ENCODE peak calls at places on chromosomes 16 and 17, in eight cellular contexts. One of them, this sample, is unnamed.

GRCh38 chr16:82987767-82988166 is 361.0 kb downstream of the CDH13 start:
- DNase-seq in H9: no peak
- DNase-seq in NCI-H1930: no peak
- DNase-seq in ELF-1: no peak
- DNase-seq in naive thymus-derived CD8-positive, alpha-beta T cell: no peak
- DNase-seq in sciatic nerve: no peak
- DNase-seq in HS-27A: no peak
- DNase-seq in amygdala: no peak
- DNase-seq in this sample: no peak

GRCh38 chr17:72244942-72245341 is 124.1 kb downstream of the SOX9 start:
- DNase-seq in ELF-1: no peak
- DNase-seq in HS-27A: no peak
- DNase-seq in NCI-H1930: no peak
- DNase-seq in amygdala: no peak
- DNase-seq in H9: no peak
- DNase-seq in naive thymus-derived CD8-positive, alpha-beta T cell: no peak
- DNase-seq in sciatic nerve: no peak
- DNase-seq in this sample: no peak

GRCh38 chr16:86895609-86896008 is 317.3 kb downstream of the FOXL1 start:
- DNase-seq in HS-27A: no peak
- DNase-seq in amygdala: no peak
- DNase-seq in H9: no peak
- DNase-seq in sciatic nerve: no peak
- DNase-seq in NCI-H1930: no peak
- DNase-seq in naive thymus-derived CD8-positive, alpha-beta T cell: no peak
- DNase-seq in ELF-1: no peak
- DNase-seq in this sample: no peak

GRCh38 chr17:9071921-9072503 is 50.7 kb downstream of the NTN1 start:
- DNase-seq in amygdala: no peak
- DNase-seq in naive thymus-derived CD8-positive, alpha-beta T cell: no peak
- DNase-seq in sciatic nerve: no peak
- DNase-seq in HS-27A: no peak
- DNase-seq in H9: peak; percentile 23
- DNase-seq in ELF-1: no peak
- DNase-seq in NCI-H1930: no peak
- DNase-seq in this sample: no peak

GRCh38 chr17:80918731-80919130 is 72.9 kb upstream of the CHMP6 start:
- DNase-seq in ELF-1: no peak
- DNase-seq in amygdala: no peak
- DNase-seq in NCI-H1930: no peak
- DNase-seq in sciatic nerve: peak; percentile 23
- DNase-seq in H9: no peak
- DNase-seq in HS-27A: no peak
- DNase-seq in naive thymus-derived CD8-positive, alpha-beta T cell: no peak
- DNase-seq in this sample: no peak

GRCh38 chr16:79758615-79759346 is 158.2 kb upstream of the MAF start:
- DNase-seq in NCI-H1930: no peak
- DNase-seq in naive thymus-derived CD8-positive, alpha-beta T cell: no peak
- DNase-seq in amygdala: no peak
- DNase-seq in sciatic nerve: no peak
- DNase-seq in HS-27A: no peak
- DNase-seq in H9: no peak
- DNase-seq in ELF-1: no peak
- DNase-seq in this sample: no peak

GRCh38 chr17:11880714-11881113 is 116.6 kb downstream of the ZNF18 start:
- DNase-seq in amygdala: no peak
- DNase-seq in NCI-H1930: no peak
- DNase-seq in HS-27A: no peak
- DNase-seq in sciatic nerve: no peak
- DNase-seq in naive thymus-derived CD8-positive, alpha-beta T cell: no peak
- DNase-seq in ELF-1: peak; percentile 18
- DNase-seq in H9: no peak
- DNase-seq in this sample: peak; percentile 60

GRCh38 chr16:47158991-47159390 is 15.2 kb upstream of the NETO2 start:
- DNase-seq in amygdala: no peak
- DNase-seq in HS-27A: no peak
- DNase-seq in naive thymus-derived CD8-positive, alpha-beta T cell: no peak
- DNase-seq in H9: no peak
- DNase-seq in ELF-1: no peak
- DNase-seq in NCI-H1930: no peak
- DNase-seq in sciatic nerve: no peak
- DNase-seq in this sample: no peak

GRCh38 chr16:67443299-67443698 is 12.4 kb downstream of the HSD11B2 start:
- DNase-seq in H9: no peak
- DNase-seq in naive thymus-derived CD8-positive, alpha-beta T cell: no peak
- DNase-seq in HS-27A: no peak
- DNase-seq in amygdala: no peak
- DNase-seq in sciatic nerve: peak; percentile 74
- DNase-seq in ELF-1: no peak
- DNase-seq in NCI-H1930: no peak
- DNase-seq in this sample: no peak

GRCh38 chr17:44170499-44171201 is at the start of gene ASB16:
- DNase-seq in sciatic nerve: no peak
- DNase-seq in naive thymus-derived CD8-positive, alpha-beta T cell: no peak
- DNase-seq in ELF-1: peak; percentile 50
- DNase-seq in NCI-H1930: no peak
- DNase-seq in amygdala: peak; percentile 3
- DNase-seq in H9: peak; percentile 72
- DNase-seq in HS-27A: no peak
- DNase-seq in this sample: no peak

GRCh38 chr17:38320482-38320881 is 23.3 kb downstream of the GPR179 start:
- DNase-seq in HS-27A: no peak
- DNase-seq in amygdala: no peak
- DNase-seq in NCI-H1930: no peak
- DNase-seq in sciatic nerve: no peak
- DNase-seq in naive thymus-derived CD8-positive, alpha-beta T cell: no peak
- DNase-seq in H9: no peak
- DNase-seq in ELF-1: peak; percentile 67
- DNase-seq in this sample: peak; percentile 93

GRCh38 chr17:2400474-2400866 is 390 bp downstream of the MNT start:
- DNase-seq in HS-27A: no peak
- DNase-seq in H9: peak; percentile 82
- DNase-seq in NCI-H1930: peak; percentile 21
- DNase-seq in ELF-1: peak; percentile 83
- DNase-seq in amygdala: peak; percentile 51
- DNase-seq in naive thymus-derived CD8-positive, alpha-beta T cell: peak; percentile 61
- DNase-seq in sciatic nerve: peak; percentile 84
- DNase-seq in this sample: peak; percentile 40

GRCh38 chr17:18324140-18325049 is 9.3 kb downstream of the SMCR8 start:
- DNase-seq in HS-27A: no peak
- DNase-seq in NCI-H1930: no peak
- DNase-seq in amygdala: no peak
- DNase-seq in ELF-1: no peak
- DNase-seq in sciatic nerve: no peak
- DNase-seq in naive thymus-derived CD8-positive, alpha-beta T cell: no peak
- DNase-seq in H9: no peak
- DNase-seq in this sample: no peak

GRCh38 chr16:19861811-19862327 is 22.8 kb downstream of the GPRC5B start:
- DNase-seq in sciatic nerve: peak; percentile 70
- DNase-seq in ELF-1: peak; percentile 87
- DNase-seq in NCI-H1930: no peak
- DNase-seq in amygdala: peak; percentile 95
- DNase-seq in naive thymus-derived CD8-positive, alpha-beta T cell: no peak
- DNase-seq in HS-27A: no peak
- DNase-seq in H9: peak; percentile 65
- DNase-seq in this sample: no peak

GRCh38 chr16:678858-679807 is 1.1 kb upstream of the STUB1 start:
- DNase-seq in ELF-1: peak; percentile 82
- DNase-seq in sciatic nerve: peak; percentile 88
- DNase-seq in naive thymus-derived CD8-positive, alpha-beta T cell: peak; percentile 76
- DNase-seq in H9: peak; percentile 84
- DNase-seq in NCI-H1930: peak; percentile 72
- DNase-seq in amygdala: peak; percentile 51
- DNase-seq in HS-27A: no peak
- DNase-seq in this sample: peak; percentile 77

This sample was measured in HT-29.